ENCODE peak calls at places on chromosome 18, in seven cellular contexts. One of them, this sample, is unnamed.

GRCh38 chr18:3175195-3175758 is 44.5 kb downstream of the MYOM1 start:
- DNase-seq in tibial nerve: no peak
- DNase-seq in adrenal gland: no peak
- DNase-seq in brain microvascular endothelial cell: no peak
- DNase-seq in AG04450: no peak
- DNase-seq in fibroblast of lung: peak; percentile 57
- DNase-seq in pancreas: no peak
- DNase-seq in this sample: no peak

GRCh38 chr18:54284967-54285785 is 15.9 kb downstream of the POLI start:
- DNase-seq in tibial nerve: no peak
- DNase-seq in adrenal gland: peak; percentile 75
- DNase-seq in brain microvascular endothelial cell: peak; percentile 79
- DNase-seq in AG04450: peak; percentile 27
- DNase-seq in fibroblast of lung: peak; percentile 59
- DNase-seq in pancreas: no peak
- DNase-seq in this sample: peak; percentile 18

GRCh38 chr18:33316146-33316587 is 124.4 kb downstream of the CCDC178 start:
- DNase-seq in tibial nerve: no peak
- DNase-seq in adrenal gland: no peak
- DNase-seq in brain microvascular endothelial cell: no peak
- DNase-seq in AG04450: no peak
- DNase-seq in fibroblast of lung: no peak
- DNase-seq in pancreas: no peak
- DNase-seq in this sample: no peak

GRCh38 chr18:68676913-68677312 is 38.0 kb downstream of the TMX3 start:
- DNase-seq in tibial nerve: no peak
- DNase-seq in adrenal gland: no peak
- DNase-seq in brain microvascular endothelial cell: peak; percentile 23
- DNase-seq in AG04450: no peak
- DNase-seq in fibroblast of lung: peak; percentile 39
- DNase-seq in pancreas: no peak
- DNase-seq in this sample: no peak

GRCh38 chr18:51168960-51169662 is 28.4 kb downstream of the MEX3C start:
- DNase-seq in tibial nerve: no peak
- DNase-seq in adrenal gland: no peak
- DNase-seq in brain microvascular endothelial cell: no peak
- DNase-seq in AG04450: no peak
- DNase-seq in fibroblast of lung: no peak
- DNase-seq in pancreas: no peak
- DNase-seq in this sample: no peak

GRCh38 chr18:59699750-59700534 is 2.7 kb upstream of the CCBE1 start:
- DNase-seq in tibial nerve: no peak
- DNase-seq in adrenal gland: no peak
- DNase-seq in brain microvascular endothelial cell: no peak
- DNase-seq in AG04450: no peak
- DNase-seq in fibroblast of lung: peak; percentile 15
- DNase-seq in pancreas: no peak
- DNase-seq in this sample: no peak

GRCh38 chr18:21903688-21904087 is 163.1 kb downstream of the MIB1 start:
- DNase-seq in tibial nerve: no peak
- DNase-seq in adrenal gland: no peak
- DNase-seq in brain microvascular endothelial cell: no peak
- DNase-seq in AG04450: no peak
- DNase-seq in fibroblast of lung: no peak
- DNase-seq in pancreas: no peak
- DNase-seq in this sample: no peak

GRCh38 chr18:7635948-7636347 is 68.8 kb downstream of the PTPRM start:
- DNase-seq in tibial nerve: no peak
- DNase-seq in adrenal gland: no peak
- DNase-seq in brain microvascular endothelial cell: no peak
- DNase-seq in AG04450: no peak
- DNase-seq in fibroblast of lung: no peak
- DNase-seq in pancreas: no peak
- DNase-seq in this sample: no peak

GRCh38 chr18:25284861-25285574 is 66.9 kb downstream of the ZNF521 start:
- DNase-seq in tibial nerve: no peak
- DNase-seq in adrenal gland: no peak
- DNase-seq in brain microvascular endothelial cell: no peak
- DNase-seq in AG04450: no peak
- DNase-seq in fibroblast of lung: peak; percentile 81
- DNase-seq in pancreas: no peak
- DNase-seq in this sample: no peak

GRCh38 chr18:25282922-25283703 is 68.9 kb downstream of the ZNF521 start:
- DNase-seq in tibial nerve: no peak
- DNase-seq in adrenal gland: no peak
- DNase-seq in brain microvascular endothelial cell: no peak
- DNase-seq in AG04450: no peak
- DNase-seq in fibroblast of lung: no peak
- DNase-seq in pancreas: no peak
- DNase-seq in this sample: no peak

GRCh38 chr18:25284278-25284677 is 67.7 kb downstream of the ZNF521 start:
- DNase-seq in tibial nerve: no peak
- DNase-seq in adrenal gland: no peak
- DNase-seq in brain microvascular endothelial cell: no peak
- DNase-seq in AG04450: no peak
- DNase-seq in fibroblast of lung: no peak
- DNase-seq in pancreas: no peak
- DNase-seq in this sample: no peak

GRCh38 chr18:25282282-25282681 is 69.7 kb downstream of the ZNF521 start:
- DNase-seq in tibial nerve: no peak
- DNase-seq in adrenal gland: no peak
- DNase-seq in brain microvascular endothelial cell: no peak
- DNase-seq in AG04450: no peak
- DNase-seq in fibroblast of lung: no peak
- DNase-seq in pancreas: no peak
- DNase-seq in this sample: no peak

DNA sequence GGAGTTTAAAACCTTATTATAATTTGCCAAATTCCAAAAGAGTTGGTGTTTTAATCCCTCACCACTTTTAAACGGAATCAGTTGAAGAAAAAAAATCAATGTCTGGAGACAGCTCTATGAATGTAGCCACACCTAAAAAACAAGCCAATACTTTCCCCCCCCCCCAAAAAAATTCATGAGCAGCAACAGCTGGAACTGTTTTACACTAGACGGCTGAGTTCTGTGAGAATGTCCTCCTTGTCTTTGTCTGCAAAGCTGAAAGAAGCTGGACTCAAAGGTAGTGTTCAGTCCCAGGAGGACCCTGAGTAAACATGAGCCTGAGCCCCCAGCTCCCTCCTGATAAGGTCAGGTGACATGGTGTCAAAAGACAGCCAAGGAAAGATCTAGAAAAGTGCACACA is 68.2 kb downstream of the ZNF521 start:
- DNase-seq in tibial nerve: no peak
- DNase-seq in adrenal gland: no peak
- DNase-seq in brain microvascular endothelial cell: no peak
- DNase-seq in AG04450: no peak
- DNase-seq in fibroblast of lung: no peak
- DNase-seq in pancreas: no peak
- DNase-seq in this sample: no peak
- TF ChIP-seq CTCF in tibial nerve: no peak
- TF ChIP-seq CTCF in adrenal gland: no peak
- TF ChIP-seq CTCF in brain microvascular endothelial cell: no peak
- TF ChIP-seq CTCF in AG04450: no peak
- TF ChIP-seq CTCF in fibroblast of lung: no peak
- TF ChIP-seq CTCF in pancreas: no peak
- TF ChIP-seq CTCF in this sample: no peak

DNA sequence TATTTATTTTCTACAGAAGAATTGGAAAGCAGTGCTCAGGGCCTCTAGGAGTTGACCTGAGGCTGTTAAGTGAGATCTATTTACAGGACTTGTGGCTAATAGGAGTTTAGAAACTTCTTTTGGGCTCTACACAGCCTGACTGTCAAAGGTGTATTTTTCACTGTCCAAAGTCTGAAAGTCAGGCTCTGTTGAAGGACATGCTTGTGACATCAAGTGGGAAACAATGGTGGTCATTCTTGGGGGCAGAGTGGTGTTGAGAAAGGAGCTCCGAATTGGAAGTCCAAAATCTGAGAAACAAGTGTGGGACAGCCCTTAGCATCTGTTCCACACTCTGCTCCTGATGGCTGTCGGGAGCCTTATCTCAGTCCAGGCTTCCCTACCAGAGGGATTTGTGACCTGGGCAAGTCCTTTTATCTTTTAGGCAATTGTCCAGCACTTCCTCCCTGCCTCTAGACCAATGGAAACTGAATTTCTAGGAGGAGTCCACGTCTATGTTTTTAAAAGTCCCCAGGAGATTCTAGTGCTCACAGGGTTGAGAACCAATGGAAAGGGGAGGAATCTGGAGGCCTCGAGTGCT is 76.4 kb downstream of the LIPG start:
- DNase-seq in tibial nerve: no peak
- DNase-seq in adrenal gland: no peak
- DNase-seq in brain microvascular endothelial cell: no peak
- DNase-seq in AG04450: no peak
- DNase-seq in fibroblast of lung: no peak
- DNase-seq in pancreas: no peak
- DNase-seq in this sample: no peak
- H3K27ac ChIP-seq in tibial nerve: no peak overlapping the region
- H3K27ac ChIP-seq in adrenal gland: no peak overlapping the region
- H3K27ac ChIP-seq in brain microvascular endothelial cell: no peak overlapping the region
- H3K27ac ChIP-seq in AG04450: no peak overlapping the region
- H3K27ac ChIP-seq in fibroblast of lung: no peak overlapping the region
- H3K27ac ChIP-seq in pancreas: no peak overlapping the region
- H3K27ac ChIP-seq in this sample: no peak overlapping the region

GRCh38 chr18:36895606-36896005 is 66.7 kb downstream of the KIAA1328 start:
- DNase-seq in tibial nerve: no peak
- DNase-seq in adrenal gland: no peak
- DNase-seq in brain microvascular endothelial cell: no peak
- DNase-seq in AG04450: no peak
- DNase-seq in fibroblast of lung: no peak
- DNase-seq in pancreas: no peak
- DNase-seq in this sample: no peak

GRCh38 chr18:36903215-36903928 is 74.4 kb downstream of the KIAA1328 start:
- DNase-seq in tibial nerve: no peak
- DNase-seq in adrenal gland: no peak
- DNase-seq in brain microvascular endothelial cell: no peak
- DNase-seq in AG04450: no peak
- DNase-seq in fibroblast of lung: peak; percentile 47
- DNase-seq in pancreas: no peak
- DNase-seq in this sample: no peak

GRCh38 chr18:36901277-36901701 is 72.4 kb downstream of the KIAA1328 start:
- DNase-seq in tibial nerve: no peak
- DNase-seq in adrenal gland: no peak
- DNase-seq in brain microvascular endothelial cell: no peak
- DNase-seq in AG04450: no peak
- DNase-seq in fibroblast of lung: peak; percentile 41
- DNase-seq in pancreas: no peak
- DNase-seq in this sample: no peak

GRCh38 chr18:36897253-36897652 is 68.3 kb downstream of the KIAA1328 start:
- DNase-seq in tibial nerve: no peak
- DNase-seq in adrenal gland: no peak
- DNase-seq in brain microvascular endothelial cell: no peak
- DNase-seq in AG04450: no peak
- DNase-seq in fibroblast of lung: no peak
- DNase-seq in pancreas: no peak
- DNase-seq in this sample: no peak

DNA sequence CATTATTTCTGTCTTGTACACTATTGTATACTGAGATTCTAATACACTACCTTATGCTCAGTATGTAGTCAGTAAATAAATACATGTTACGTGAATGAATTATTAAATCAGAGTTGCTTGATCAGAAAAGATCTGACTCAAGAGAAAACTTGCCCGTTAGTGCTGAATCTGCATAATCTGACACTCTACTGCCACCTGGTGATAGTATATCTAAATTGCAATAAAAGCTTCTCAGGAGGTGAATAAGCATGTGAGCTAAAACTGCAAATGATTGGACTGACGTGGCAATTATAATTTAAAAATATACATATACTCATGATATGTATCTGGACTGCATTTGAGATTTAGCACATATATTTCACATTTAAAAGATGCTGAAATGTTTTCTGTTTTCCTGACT is 70.4 kb downstream of the KIAA1328 start:
- DNase-seq in tibial nerve: no peak
- DNase-seq in adrenal gland: no peak
- DNase-seq in brain microvascular endothelial cell: no peak
- DNase-seq in AG04450: no peak
- DNase-seq in fibroblast of lung: peak; percentile 43
- DNase-seq in pancreas: no peak
- DNase-seq in this sample: no peak
- TF ChIP-seq CTCF in tibial nerve: no peak
- TF ChIP-seq CTCF in adrenal gland: no peak
- TF ChIP-seq CTCF in brain microvascular endothelial cell: peak; percentile 22
- TF ChIP-seq CTCF in AG04450: no peak
- TF ChIP-seq CTCF in fibroblast of lung: no peak
- TF ChIP-seq CTCF in pancreas: no peak
- TF ChIP-seq CTCF in this sample: no peak

GRCh38 chr18:63131944-63132818 is 187.4 kb downstream of the BCL2 start:
- DNase-seq in tibial nerve: no peak
- DNase-seq in adrenal gland: no peak
- DNase-seq in brain microvascular endothelial cell: no peak
- DNase-seq in AG04450: no peak
- DNase-seq in fibroblast of lung: no peak
- DNase-seq in pancreas: no peak
- DNase-seq in this sample: no peak

GRCh38 chr18:63130176-63130575 is 189.4 kb downstream of the BCL2 start:
- DNase-seq in tibial nerve: no peak
- DNase-seq in adrenal gland: no peak
- DNase-seq in brain microvascular endothelial cell: no peak
- DNase-seq in AG04450: no peak
- DNase-seq in fibroblast of lung: no peak
- DNase-seq in pancreas: no peak
- DNase-seq in this sample: no peak

GRCh38 chr18:63132819-63133200 is 186.8 kb downstream of the BCL2 start:
- DNase-seq in tibial nerve: no peak
- DNase-seq in adrenal gland: no peak
- DNase-seq in brain microvascular endothelial cell: no peak
- DNase-seq in AG04450: no peak
- DNase-seq in fibroblast of lung: no peak
- DNase-seq in pancreas: no peak
- DNase-seq in this sample: no peak

GRCh38 chr18:63128242-63128967 is 191.2 kb downstream of the BCL2 start:
- DNase-seq in tibial nerve: no peak
- DNase-seq in adrenal gland: no peak
- DNase-seq in brain microvascular endothelial cell: no peak
- DNase-seq in AG04450: no peak
- DNase-seq in fibroblast of lung: no peak
- DNase-seq in pancreas: no peak
- DNase-seq in this sample: no peak

DNA sequence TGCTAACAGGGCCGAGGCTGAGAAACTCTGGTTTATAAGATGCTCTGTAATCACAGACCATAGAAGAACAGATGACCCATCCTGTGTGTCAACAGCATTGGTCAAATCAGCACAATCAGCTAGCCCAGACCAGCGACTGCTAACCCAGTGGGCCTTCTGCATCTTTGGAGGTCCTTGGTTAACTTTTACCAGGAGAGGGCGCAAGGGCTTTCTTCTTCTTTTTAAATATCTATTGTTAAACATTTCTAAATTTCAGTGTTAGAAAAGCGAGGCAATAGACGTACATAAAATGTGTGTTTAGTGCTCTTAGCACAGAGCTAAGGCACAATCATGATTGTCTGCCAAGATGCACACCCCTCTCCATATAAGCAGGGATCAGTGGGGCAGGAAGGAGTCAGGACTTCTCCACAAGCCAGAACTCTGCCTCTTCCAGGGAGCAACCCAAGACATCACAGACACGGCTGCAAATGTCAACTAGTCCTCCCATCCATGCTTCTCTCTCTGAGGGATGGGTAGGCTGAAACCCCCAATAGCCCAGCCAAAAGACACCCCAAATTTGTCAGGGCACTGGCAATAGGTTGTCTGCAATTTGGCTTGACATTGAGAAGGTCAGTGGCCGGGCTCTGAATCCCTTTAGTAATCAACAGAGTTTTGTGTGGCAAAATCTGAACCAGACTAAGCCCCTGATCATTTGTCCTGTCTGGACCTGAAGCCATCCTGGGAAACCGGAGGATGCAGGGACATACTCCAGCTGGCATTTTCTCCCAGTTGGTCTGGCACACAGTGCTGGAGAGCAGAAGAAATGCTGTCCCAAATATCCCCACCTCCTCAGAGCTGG is 188.2 kb downstream of the BCL2 start:
- DNase-seq in tibial nerve: peak; percentile 36
- DNase-seq in adrenal gland: peak; percentile 67
- DNase-seq in brain microvascular endothelial cell: peak; percentile 59
- DNase-seq in AG04450: peak; percentile 16
- DNase-seq in fibroblast of lung: peak; percentile 80
- DNase-seq in pancreas: no peak
- DNase-seq in this sample: peak; percentile 27
- H3K27ac ChIP-seq in tibial nerve: peak overlapping the region; percentile 82
- H3K27ac ChIP-seq in adrenal gland: no peak overlapping the region
- H3K27ac ChIP-seq in brain microvascular endothelial cell: no peak overlapping the region
- H3K27ac ChIP-seq in AG04450: no peak overlapping the region
- H3K27ac ChIP-seq in fibroblast of lung: no peak overlapping the region
- H3K27ac ChIP-seq in pancreas: no peak overlapping the region
- H3K27ac ChIP-seq in this sample: no peak overlapping the region